ENCODE peak calls at places on chromosome 14, in five cellular contexts. One of them, this sample, is unnamed.

GRCh38 chr14:59455411-59455810 is 9.8 kb downstream of the GPR135 start:
- DNase-seq in neuronal stem cell: no peak
- DNase-seq in IMR-90: peak
- DNase-seq in H9: no peak
- DNase-seq in H1: no peak
- DNase-seq in this sample: no peak

GRCh38 chr14:92719890-92720323 is 28.5 kb downstream of the LGMN start:
- DNase-seq in H1: no peak
- DNase-seq in neuronal stem cell: no peak
- DNase-seq in IMR-90: no peak
- DNase-seq in H9: no peak
- DNase-seq in this sample: no peak

GRCh38 chr14:59870277-59871165 is at the start of gene RTN1:
- DNase-seq in H9: peak
- DNase-seq in neuronal stem cell: peak
- DNase-seq in H1: peak
- DNase-seq in IMR-90: peak
- DNase-seq in this sample: peak

GRCh38 chr14:67004521-67004920 is 184.7 kb upstream of the GARIN2 start:
- DNase-seq in H9: no peak
- DNase-seq in neuronal stem cell: no peak
- DNase-seq in IMR-90: no peak
- DNase-seq in H1: no peak
- DNase-seq in this sample: no peak

GRCh38 chr14:95998656-95999055 is 40.5 kb upstream of the C14orf132 start:
- DNase-seq in H1: no peak
- DNase-seq in neuronal stem cell: no peak
- DNase-seq in IMR-90: peak
- DNase-seq in H9: no peak
- DNase-seq in this sample: peak

GRCh38 chr14:55706893-55707292 is 126.9 kb downstream of the KTN1 start:
- DNase-seq in neuronal stem cell: no peak
- DNase-seq in H9: no peak
- DNase-seq in H1: no peak
- DNase-seq in IMR-90: peak
- DNase-seq in this sample: no peak

GRCh38 chr14:59343585-59343984 is 121.6 kb downstream of the GPR135 start:
- DNase-seq in IMR-90: no peak
- DNase-seq in neuronal stem cell: no peak
- DNase-seq in H9: no peak
- DNase-seq in H1: no peak
- DNase-seq in this sample: peak

GRCh38 chr14:96057738-96058137 is 18.6 kb downstream of the C14orf132 start:
- DNase-seq in H9: no peak
- DNase-seq in IMR-90: no peak
- DNase-seq in H1: no peak
- DNase-seq in neuronal stem cell: no peak
- DNase-seq in this sample: no peak

GRCh38 chr14:106210650-106211049 is 684.3 kb downstream of the TMEM121 start:
- DNase-seq in H1: no peak
- DNase-seq in neuronal stem cell: no peak
- DNase-seq in H9: no peak
- DNase-seq in IMR-90: no peak
- DNase-seq in this sample: no peak

GRCh38 chr14:44291516-44291915 is 215.6 kb downstream of the FSCB start:
- DNase-seq in IMR-90: no peak
- DNase-seq in H1: no peak
- DNase-seq in neuronal stem cell: no peak
- DNase-seq in H9: no peak
- DNase-seq in this sample: no peak

GRCh38 chr14:62283837-62284236 is 521.6 kb downstream of the SNAPC1 start:
- DNase-seq in IMR-90: no peak
- DNase-seq in H1: no peak
- DNase-seq in H9: no peak
- DNase-seq in neuronal stem cell: no peak
- DNase-seq in this sample: no peak

DNA sequence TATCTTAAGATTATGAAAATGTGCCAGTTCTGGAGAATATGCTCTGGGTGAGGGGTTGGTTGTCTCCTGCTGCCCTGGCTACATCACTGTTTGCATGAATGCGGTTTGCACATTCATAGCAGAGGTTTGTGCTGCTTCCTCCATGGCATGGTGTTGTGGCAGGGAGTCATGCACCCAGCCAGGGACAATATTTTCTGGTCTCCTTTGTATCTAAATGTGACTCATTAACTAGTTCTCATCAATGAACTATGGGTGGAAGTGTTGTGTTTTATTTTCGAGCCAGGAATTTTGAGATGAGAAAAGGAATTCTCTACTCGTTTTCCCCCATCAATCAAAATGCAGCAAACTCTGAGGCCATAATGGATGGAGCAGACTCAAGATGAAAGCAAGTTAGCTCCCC is 527.3 kb downstream of the SNAPC1 start:
- DNase-seq in H9: no peak
- DNase-seq in neuronal stem cell: no peak
- DNase-seq in IMR-90: peak
- DNase-seq in H1: no peak
- DNase-seq in this sample: no peak
- H3K23ac ChIP-seq in H9: no peak
- H3K23ac ChIP-seq in neuronal stem cell: no peak
- H3K23ac ChIP-seq in IMR-90: no peak
- H3K23ac ChIP-seq in H1: no peak
- H3K23ac ChIP-seq in this sample: no peak

GRCh38 chr14:68421116-68421515 is 371.8 kb downstream of the ZFP36L1 start:
- DNase-seq in IMR-90: no peak
- DNase-seq in H1: no peak
- DNase-seq in neuronal stem cell: no peak
- DNase-seq in H9: no peak
- DNase-seq in this sample: peak

GRCh38 chr14:68427550-68427890 is 365.3 kb downstream of the ZFP36L1 start:
- DNase-seq in IMR-90: no peak
- DNase-seq in neuronal stem cell: no peak
- DNase-seq in H1: no peak
- DNase-seq in H9: no peak
- DNase-seq in this sample: no peak

GRCh38 chr14:68426661-68427549 is 366.0 kb downstream of the ZFP36L1 start:
- DNase-seq in H9: no peak
- DNase-seq in H1: no peak
- DNase-seq in neuronal stem cell: no peak
- DNase-seq in IMR-90: no peak
- DNase-seq in this sample: peak

GRCh38 chr14:68423686-68424085 is 369.2 kb downstream of the ZFP36L1 start:
- DNase-seq in H1: no peak
- DNase-seq in IMR-90: no peak
- DNase-seq in H9: no peak
- DNase-seq in neuronal stem cell: no peak
- DNase-seq in this sample: no peak

DNA sequence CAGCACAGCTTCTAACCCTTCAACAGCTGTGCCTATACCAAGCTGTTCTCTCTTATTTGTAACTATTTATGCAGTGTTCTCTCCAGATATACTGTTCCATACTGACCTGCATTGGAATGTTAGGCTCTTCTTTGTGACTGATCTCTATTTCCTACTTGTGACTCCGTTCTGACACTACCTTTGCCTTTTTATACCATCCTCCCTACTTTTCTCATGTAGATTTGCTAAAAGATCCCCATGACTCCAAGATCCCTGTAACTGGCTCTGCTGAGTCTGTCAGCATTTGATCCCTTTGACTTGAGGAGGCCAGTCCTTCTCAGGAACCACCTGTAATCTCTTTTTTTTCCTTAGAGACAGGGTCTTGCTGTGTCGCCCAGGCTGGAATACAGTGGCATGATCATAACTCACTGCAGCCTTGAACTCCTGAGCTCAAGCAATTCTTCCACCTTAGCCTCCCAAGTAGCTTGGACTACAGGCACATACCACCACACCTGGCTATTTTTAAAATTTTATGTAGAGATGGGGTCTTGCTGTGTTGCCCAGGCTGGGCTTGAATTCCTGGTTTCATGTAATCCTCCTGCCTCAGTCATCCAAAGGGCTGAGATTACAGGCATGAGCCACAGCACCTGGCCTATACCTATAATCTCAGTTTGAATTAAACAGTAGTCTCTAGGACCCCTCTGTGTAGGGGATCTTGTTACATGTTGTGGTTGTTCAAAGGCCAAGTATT is 368.3 kb downstream of the ZFP36L1 start:
- DNase-seq in H9: no peak
- DNase-seq in H1: no peak
- DNase-seq in neuronal stem cell: no peak
- DNase-seq in IMR-90: no peak
- DNase-seq in this sample: no peak
- H3K23ac ChIP-seq in H9: no peak
- H3K23ac ChIP-seq in H1: no peak
- H3K23ac ChIP-seq in neuronal stem cell: no peak
- H3K23ac ChIP-seq in IMR-90: no peak
- H3K23ac ChIP-seq in this sample: no peak

DNA sequence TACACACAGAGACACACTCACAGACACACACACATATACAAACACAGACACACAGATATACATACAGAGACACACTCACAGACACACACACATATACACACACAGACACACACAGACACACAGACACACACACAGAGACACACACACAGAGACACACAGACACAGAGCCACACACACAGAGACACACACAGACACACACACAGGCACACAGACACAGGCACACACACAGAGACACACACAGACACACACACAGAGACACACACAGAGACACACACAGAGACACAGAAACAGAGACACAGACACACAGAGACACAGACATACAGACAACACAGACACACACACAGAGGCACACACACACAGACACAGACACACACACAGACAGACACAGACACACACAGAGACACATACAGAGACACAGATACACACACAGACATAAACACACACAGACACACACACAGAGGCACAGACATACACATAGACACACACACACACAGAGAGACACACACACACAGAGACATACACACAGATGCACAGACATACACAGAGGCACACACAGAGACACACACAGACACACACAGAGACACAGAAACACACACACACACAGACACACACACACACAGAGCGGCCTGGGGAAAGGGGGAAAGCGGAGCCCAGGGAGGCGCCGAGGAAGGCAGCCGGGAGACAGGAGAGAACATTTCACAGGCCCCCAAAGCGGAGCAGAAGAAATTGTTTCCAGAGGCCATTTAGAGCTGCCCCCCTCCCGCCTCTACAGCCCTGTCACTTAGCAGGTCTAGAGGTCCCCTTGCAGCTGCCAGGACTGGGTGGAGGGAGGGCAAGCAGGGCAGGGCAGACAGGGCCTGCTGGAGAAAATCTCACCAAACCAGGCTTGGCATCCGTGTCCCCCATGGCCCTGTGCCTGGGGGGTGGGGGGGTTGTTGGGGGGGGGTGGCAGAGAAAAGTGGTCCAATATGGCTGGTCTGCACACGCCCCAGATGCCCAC is 38.9 kb downstream of the SERPINA3 start:
- DNase-seq in H9: no peak
- DNase-seq in IMR-90: no peak
- DNase-seq in H1: peak
- DNase-seq in neuronal stem cell: no peak
- DNase-seq in this sample: no peak
- H3K23ac ChIP-seq in H9: no peak
- H3K23ac ChIP-seq in IMR-90: no peak
- H3K23ac ChIP-seq in H1: no peak
- H3K23ac ChIP-seq in neuronal stem cell: peak
- H3K23ac ChIP-seq in this sample: no peak

GRCh38 chr14:100237735-100238418 is 1.1 kb upstream of the YY1 start:
- DNase-seq in IMR-90: peak
- DNase-seq in neuronal stem cell: peak
- DNase-seq in H9: peak
- DNase-seq in H1: peak
- DNase-seq in this sample: peak

GRCh38 chr14:100239200-100239839 is 376 bp downstream of the YY1 start:
- DNase-seq in H1: no peak
- DNase-seq in IMR-90: no peak
- DNase-seq in H9: no peak
- DNase-seq in neuronal stem cell: no peak
- DNase-seq in this sample: no peak

GRCh38 chr14:100239840-100240724 is 1.1 kb downstream of the YY1 start:
- DNase-seq in H9: peak
- DNase-seq in neuronal stem cell: peak
- DNase-seq in H1: peak
- DNase-seq in IMR-90: peak
- DNase-seq in this sample: peak

GRCh38 chr14:100236873-100237272 is 2.1 kb upstream of the YY1 start:
- DNase-seq in H1: no peak
- DNase-seq in neuronal stem cell: no peak
- DNase-seq in H9: no peak
- DNase-seq in IMR-90: no peak
- DNase-seq in this sample: no peak

GRCh38 chr14:100238419-100239199 is at the start of gene YY1:
- DNase-seq in H1: peak
- DNase-seq in neuronal stem cell: peak
- DNase-seq in IMR-90: peak
- DNase-seq in H9: peak
- DNase-seq in this sample: peak
- H3K23ac ChIP-seq in H1: no peak
- H3K23ac ChIP-seq in neuronal stem cell: peak
- H3K23ac ChIP-seq in IMR-90: peak
- H3K23ac ChIP-seq in H9: no peak
- H3K23ac ChIP-seq in this sample: peak

DNA sequence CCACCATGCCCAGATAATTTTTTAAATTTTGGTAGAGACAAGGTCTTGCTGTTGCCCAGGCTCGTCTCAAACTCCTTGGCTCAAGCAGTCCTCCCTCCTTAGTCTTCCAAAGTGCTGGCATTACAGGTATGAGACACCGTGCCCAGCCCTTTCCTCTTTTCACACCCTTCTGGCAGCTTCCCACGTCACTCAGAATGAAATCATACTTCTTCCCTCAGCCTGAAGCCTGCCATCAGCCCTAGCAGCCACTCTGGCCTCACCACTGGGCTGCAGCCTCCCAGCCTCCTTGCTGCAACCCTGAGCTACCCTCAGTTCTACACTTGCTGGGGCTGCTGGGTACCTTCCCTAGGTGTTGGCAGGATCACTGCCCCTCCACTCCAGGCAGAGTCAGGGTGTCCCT is 18.2 kb downstream of the ANKRD9 start:
- DNase-seq in IMR-90: no peak
- DNase-seq in H9: no peak
- DNase-seq in H1: no peak
- DNase-seq in neuronal stem cell: no peak
- DNase-seq in this sample: no peak
- H3K23ac ChIP-seq in IMR-90: no peak
- H3K23ac ChIP-seq in H9: no peak
- H3K23ac ChIP-seq in H1: no peak
- H3K23ac ChIP-seq in neuronal stem cell: no peak
- H3K23ac ChIP-seq in this sample: no peak

GRCh38 chr14:79749051-79749450 is 462.3 kb downstream of the DIO2 start:
- DNase-seq in neuronal stem cell: no peak
- DNase-seq in H9: no peak
- DNase-seq in H1: no peak
- DNase-seq in IMR-90: no peak
- DNase-seq in this sample: no peak
- H3K23ac ChIP-seq in neuronal stem cell: no peak
- H3K23ac ChIP-seq in H9: no peak
- H3K23ac ChIP-seq in H1: no peak
- H3K23ac ChIP-seq in IMR-90: no peak
- H3K23ac ChIP-seq in this sample: no peak